ENCODE peak calls at places on chromosomes 13 and 19, in five cellular contexts. S, G, L, P and A are unnamed samples.
A peak's percentile ranks its signal among the peaks of the same experiment; 100 is the strongest.

GRCh38 chr19:17829855-17830566 is 8.7 kb upstream of the INSL3 start:
- DNase-seq in S (no peak), G (peak; percentile 79), L (no peak), P (peak; percentile 33), A (no peak)

GRCh38 chr19:2888739-2889224 is 11.9 kb upstream of the ZNF57 start:
- DNase-seq in L (no peak), P (no peak), G (peak; percentile 38), S (peak; percentile 8), A (peak; percentile 83)

GRCh38 chr13:74820809-74821208 is 661.2 kb downstream of the TBC1D4 start:
- DNase-seq in G (no peak), S (no peak), L (no peak), P (no peak), A (no peak)

GRCh38 chr13:23766199-23766771 is 122.9 kb downstream of the MIPEP start:
- DNase-seq in S (no peak), G (no peak), P (no peak), L (no peak), A (no peak)

GRCh38 chr13:57036290-57036689 is 104.4 kb upstream of the PRR20A start:
- DNase-seq in S (no peak), L (no peak), G (no peak), P (no peak), A (no peak)

GRCh38 chr19:31109626-31110025 is 239.6 kb downstream of the TSHZ3 start:
- DNase-seq in P (no peak), S (no peak), G (no peak), L (no peak), A (no peak)

GRCh38 chr19:38617764-38618589 is at the start of gene MAP4K1:
- DNase-seq in S (peak; percentile 46), G (peak; percentile 24), P (no peak), L (no peak), A (peak; percentile 96)

GRCh38 chr13:90686438-90686837 is 661.0 kb upstream of the MIR17HG start:
- DNase-seq in P (peak; percentile 91), L (no peak), G (no peak), S (no peak), A (no peak)

GRCh38 chr19:54319049-54319448 is 6.1 kb upstream of the LILRA5 start:
- DNase-seq in G (no peak), L (no peak), P (no peak), S (no peak), A (no peak)

GRCh38 chr19:38114651-38115050 is 109.4 kb downstream of the DPF1 start:
- DNase-seq in L (no peak), S (no peak), G (no peak), P (no peak), A (no peak)

GRCh38 chr13:108755084-108755483 is 125.7 kb downstream of the MYO16 start:
- DNase-seq in G (no peak), S (no peak), L (no peak), P (peak; percentile 15), A (no peak)

GRCh38 chr19:29683009-29683408 is 17.7 kb downstream of the PLEKHF1 start:
- DNase-seq in L (no peak), P (no peak), S (no peak), G (peak; percentile 53), A (peak; percentile 64)

GRCh38 chr19:3977242-3978143 is 6.6 kb upstream of the DAPK3 start:
- DNase-seq in L (no peak), P (no peak), G (no peak), S (no peak), A (no peak)

GRCh38 chr19:58063712-58064111 is 4.6 kb downstream of the ZNF135 start:
- DNase-seq in S (no peak), L (no peak), P (no peak), G (no peak), A (no peak)

GRCh38 chr19:858868-859843 is at the start of gene CFD:
- DNase-seq in L (no peak), P (no peak), G (no peak), S (no peak), A (no peak)

GRCh38 chr13:50323440-50324070 is 308.3 kb downstream of the KCNRG start:
- DNase-seq in L (no peak), P (peak; percentile 87), G (no peak), S (no peak), A (no peak)

GRCh38 chr19:49811328-49811727 is 1.8 kb downstream of the FUZ start:
- DNase-seq in S (no peak), G (no peak), L (no peak), P (no peak), A (no peak)

GRCh38 chr13:109145631-109146030 is 516.2 kb downstream of the MYO16 start:
- DNase-seq in L (no peak), G (peak; percentile 39), P (peak; percentile 94), S (no peak), A (peak; percentile 48)

GRCh38 chr13:91323349-91323748 is 24.1 kb upstream of the MIR17HG start:
- DNase-seq in S (no peak), P (no peak), G (no peak), L (no peak), A (no peak)

GRCh38 chr19:10009714-10010224 is 535 bp downstream of the COL5A3 start:
- DNase-seq in L (no peak), P (no peak), S (no peak), G (no peak), A (no peak)

GRCh38 chr13:46184277-46184699 is 2.3 kb upstream of the LCP1 start:
- DNase-seq in G (no peak), S (peak; percentile 59), L (no peak), P (peak; percentile 41), A (peak; percentile 89)

GRCh38 chr19:29631450-29631849 is 25.4 kb downstream of the POP4 start:
- DNase-seq in S (no peak), G (no peak), L (no peak), P (no peak), A (no peak)

GRCh38 chr19:8310342-8311055 is 2.3 kb upstream of the CD320 start:
- DNase-seq in G (no peak), L (no peak), S (no peak), P (no peak), A (no peak)

GRCh38 chr13:22114630-22115311 is 443.9 kb downstream of the FGF9 start:
- DNase-seq in L (no peak), P (no peak), S (no peak), G (no peak), A (peak; percentile 95)

GRCh38 chr19:41218615-41219507 is at the start of gene AXL:
- DNase-seq in P (peak; percentile 68), L (peak; percentile 52), G (peak; percentile 83), S (no peak), A (no peak)

GRCh38 chr13:33078268-33078667 is 62.0 kb downstream of the KL start:
- DNase-seq in G (no peak), S (no peak), P (no peak), L (no peak), A (no peak)

GRCh38 chr13:58999851-59000250 is 1163.9 kb downstream of the DIAPH3 start:
- DNase-seq in L (no peak), S (no peak), P (peak; percentile 11), G (no peak), A (no peak)

GRCh38 chr13:32135655-32136054 is 104.1 kb downstream of the FRY start:
- DNase-seq in L (no peak), P (peak; percentile 30), S (no peak), G (no peak), A (no peak)

GRCh38 chr13:112583592-112584277 is 4.2 kb downstream of the TUBGCP3 start:
- DNase-seq in S (no peak), P (no peak), G (no peak), L (no peak), A (peak; percentile 77)

GRCh38 chr13:77033717-77034302 is 6.9 kb upstream of the FBXL3 start:
- DNase-seq in S (no peak), G (no peak), P (no peak), L (no peak), A (no peak)

GRCh38 chr13:51520524-51520923 is 63.7 kb upstream of the WDFY2 start:
- DNase-seq in S (no peak), G (no peak), P (peak; percentile 72), L (no peak), A (no peak)

GRCh38 chr19:34350161-34350561 is 14.8 kb upstream of the GPI start:
- DNase-seq in L (no peak), S (peak; percentile 25), P (no peak), G (no peak), A (peak; percentile 21)

GRCh38 chr13:106680796-106681482 is 113.0 kb upstream of the ARGLU1 start:
- DNase-seq in S (no peak), P (no peak), G (peak; percentile 57), L (no peak), A (no peak)

GRCh38 chr13:34926513-34926912 is 15.6 kb upstream of the NBEA start:
- DNase-seq in L (no peak), P (peak; percentile 79), S (no peak), G (no peak), A (no peak)

GRCh38 chr19:48807590-48808308 is 3.1 kb downstream of the BCAT2 start:
- DNase-seq in P (no peak), L (no peak), S (no peak), G (no peak), A (no peak)

GRCh38 chr19:21604941-21605548 is 99.6 kb downstream of the ZNF429 start:
- DNase-seq in S (no peak), L (no peak), P (no peak), G (peak; percentile 42), A (no peak)

GRCh38 chr19:3005345-3005744 is 23.7 kb downstream of the TLE2 start:
- DNase-seq in P (no peak), S (no peak), L (no peak), G (no peak), A (no peak)

GRCh38 chr19:3712663-3713531 is 4.7 kb downstream of the TJP3 start:
- DNase-seq in P (no peak), L (no peak), S (no peak), G (no peak), A (no peak)

GRCh38 chr13:97384366-97384765 is 49.6 kb upstream of the RAP2A start:
- DNase-seq in S (no peak), L (no peak), G (no peak), P (no peak), A (no peak)